ENCODE peak calls at places on chromosome 11, in seven cellular contexts. One of them, this sample, is unnamed.

GRCh38 chr11:16359369-16359768 is 3.0 kb upstream of the SOX6 start:
- DNase-seq in activated naive CD8-positive, alpha-beta T cell treated with anti-CD3 and anti-CD28 coated beads for 36 hours: no peak
- DNase-seq in NCI-H2029: no peak
- DNase-seq in stimulated activated CD4-positive, alpha-beta T cell treated with anti-CD3 and anti-CD28 coated beads, Interleukin-4, amount 100 ng/mL, for 1 hour: no peak
- DNase-seq in cerebellum: no peak
- DNase-seq in HTR-8/SVneo: no peak
- DNase-seq in NCI-H526: no peak
- DNase-seq in this sample: no peak

GRCh38 chr11:67022341-67022933 is 497 bp upstream of the SYT12 start:
- DNase-seq in activated naive CD8-positive, alpha-beta T cell treated with anti-CD3 and anti-CD28 coated beads for 36 hours: no peak
- DNase-seq in NCI-H2029: no peak
- DNase-seq in stimulated activated CD4-positive, alpha-beta T cell treated with anti-CD3 and anti-CD28 coated beads, Interleukin-4, amount 100 ng/mL, for 1 hour: no peak
- DNase-seq in cerebellum: peak
- DNase-seq in HTR-8/SVneo: peak
- DNase-seq in NCI-H526: no peak
- DNase-seq in this sample: peak

GRCh38 chr11:113392522-113392921 is 4.9 kb downstream of the ANKK1 start:
- DNase-seq in activated naive CD8-positive, alpha-beta T cell treated with anti-CD3 and anti-CD28 coated beads for 36 hours: no peak
- DNase-seq in NCI-H2029: no peak
- DNase-seq in stimulated activated CD4-positive, alpha-beta T cell treated with anti-CD3 and anti-CD28 coated beads, Interleukin-4, amount 100 ng/mL, for 1 hour: no peak
- DNase-seq in cerebellum: no peak
- DNase-seq in HTR-8/SVneo: no peak
- DNase-seq in NCI-H526: peak
- DNase-seq in this sample: no peak

GRCh38 chr11:113991170-113991569 is 16.3 kb downstream of the HTR3A start:
- DNase-seq in activated naive CD8-positive, alpha-beta T cell treated with anti-CD3 and anti-CD28 coated beads for 36 hours: no peak
- DNase-seq in NCI-H2029: no peak
- DNase-seq in stimulated activated CD4-positive, alpha-beta T cell treated with anti-CD3 and anti-CD28 coated beads, Interleukin-4, amount 100 ng/mL, for 1 hour: no peak
- DNase-seq in cerebellum: no peak
- DNase-seq in HTR-8/SVneo: no peak
- DNase-seq in NCI-H526: no peak
- DNase-seq in this sample: peak

GRCh38 chr11:14645985-14646900 is 2.6 kb downstream of the PDE3B start:
- DNase-seq in activated naive CD8-positive, alpha-beta T cell treated with anti-CD3 and anti-CD28 coated beads for 36 hours: peak
- DNase-seq in NCI-H2029: no peak
- DNase-seq in stimulated activated CD4-positive, alpha-beta T cell treated with anti-CD3 and anti-CD28 coated beads, Interleukin-4, amount 100 ng/mL, for 1 hour: no peak
- DNase-seq in cerebellum: no peak
- DNase-seq in HTR-8/SVneo: no peak
- DNase-seq in NCI-H526: peak
- DNase-seq in this sample: no peak

GRCh38 chr11:8365542-8365941 is 101.9 kb upstream of the LMO1 start:
- DNase-seq in activated naive CD8-positive, alpha-beta T cell treated with anti-CD3 and anti-CD28 coated beads for 36 hours: no peak
- DNase-seq in NCI-H2029: no peak
- DNase-seq in stimulated activated CD4-positive, alpha-beta T cell treated with anti-CD3 and anti-CD28 coated beads, Interleukin-4, amount 100 ng/mL, for 1 hour: no peak
- DNase-seq in cerebellum: no peak
- DNase-seq in HTR-8/SVneo: no peak
- DNase-seq in NCI-H526: no peak
- DNase-seq in this sample: no peak

GRCh38 chr11:6705905-6706535 is 22.9 kb upstream of the MRPL17 start:
- DNase-seq in activated naive CD8-positive, alpha-beta T cell treated with anti-CD3 and anti-CD28 coated beads for 36 hours: peak
- DNase-seq in NCI-H2029: no peak
- DNase-seq in stimulated activated CD4-positive, alpha-beta T cell treated with anti-CD3 and anti-CD28 coated beads, Interleukin-4, amount 100 ng/mL, for 1 hour: peak
- DNase-seq in cerebellum: peak
- DNase-seq in HTR-8/SVneo: peak
- DNase-seq in NCI-H526: peak
- DNase-seq in this sample: peak

GRCh38 chr11:12058425-12059115 is 50.1 kb upstream of the DKK3 start:
- DNase-seq in activated naive CD8-positive, alpha-beta T cell treated with anti-CD3 and anti-CD28 coated beads for 36 hours: no peak
- DNase-seq in NCI-H2029: no peak
- DNase-seq in stimulated activated CD4-positive, alpha-beta T cell treated with anti-CD3 and anti-CD28 coated beads, Interleukin-4, amount 100 ng/mL, for 1 hour: no peak
- DNase-seq in cerebellum: no peak
- DNase-seq in HTR-8/SVneo: no peak
- DNase-seq in NCI-H526: no peak
- DNase-seq in this sample: no peak

GRCh38 chr11:122101625-122102291 is 14.3 kb downstream of the BLID start:
- DNase-seq in activated naive CD8-positive, alpha-beta T cell treated with anti-CD3 and anti-CD28 coated beads for 36 hours: no peak
- DNase-seq in NCI-H2029: no peak
- DNase-seq in stimulated activated CD4-positive, alpha-beta T cell treated with anti-CD3 and anti-CD28 coated beads, Interleukin-4, amount 100 ng/mL, for 1 hour: no peak
- DNase-seq in cerebellum: peak
- DNase-seq in HTR-8/SVneo: peak
- DNase-seq in NCI-H526: peak
- DNase-seq in this sample: no peak

GRCh38 chr11:838441-839279 is 3.7 kb downstream of the POLR2L start:
- DNase-seq in activated naive CD8-positive, alpha-beta T cell treated with anti-CD3 and anti-CD28 coated beads for 36 hours: no peak
- DNase-seq in NCI-H2029: no peak
- DNase-seq in stimulated activated CD4-positive, alpha-beta T cell treated with anti-CD3 and anti-CD28 coated beads, Interleukin-4, amount 100 ng/mL, for 1 hour: no peak
- DNase-seq in cerebellum: no peak
- DNase-seq in HTR-8/SVneo: no peak
- DNase-seq in NCI-H526: no peak
- DNase-seq in this sample: no peak

This sample was measured in mesothelial cell of epicardium.